ENCODE peak calls at places on chromosomes 16 and 17, in four cellular contexts. One of them, this sample, is unnamed.
A peak's percentile ranks its signal among the peaks of the same experiment; 100 is the strongest.

GRCh38 chr17:61736438-61736837 is 126.9 kb downstream of the BRIP1 start:
- DNase-seq in endodermal cell: no peak
- DNase-seq in fibroblast of lung: no peak
- DNase-seq in HCT116: no peak
- DNase-seq in this sample: no peak

GRCh38 chr16:303760-304505 is 21.0 kb downstream of the PDIA2 start:
- DNase-seq in fibroblast of lung: no peak
- DNase-seq in HCT116: no peak
- DNase-seq in endodermal cell: peak; percentile 61
- DNase-seq in this sample: no peak

GRCh38 chr16:50185005-50185505 is 31.9 kb downstream of the TENT4B start:
- DNase-seq in fibroblast of lung: peak; percentile 94
- DNase-seq in HCT116: no peak
- DNase-seq in endodermal cell: no peak
- DNase-seq in this sample: no peak

GRCh38 chr17:57528084-57528451 is 217.0 kb downstream of the CCDC182 start:
- DNase-seq in endodermal cell: no peak
- DNase-seq in fibroblast of lung: no peak
- DNase-seq in HCT116: no peak
- DNase-seq in this sample: no peak

GRCh38 chr16:83116274-83116892 is 489.6 kb downstream of the CDH13 start:
- DNase-seq in endodermal cell: peak; percentile 64
- DNase-seq in fibroblast of lung: no peak
- DNase-seq in HCT116: no peak
- DNase-seq in this sample: no peak

GRCh38 chr17:66978514-66979061 is 14.1 kb downstream of the CACNG4 start:
- DNase-seq in HCT116: no peak
- DNase-seq in fibroblast of lung: no peak
- DNase-seq in endodermal cell: no peak
- DNase-seq in this sample: no peak

GRCh38 chr16:81333356-81333755 is 18.6 kb downstream of the GAN start:
- DNase-seq in fibroblast of lung: no peak
- DNase-seq in endodermal cell: no peak
- DNase-seq in HCT116: no peak
- DNase-seq in this sample: no peak

GRCh38 chr16:28192811-28193529 is 18.8 kb downstream of the XPO6 start:
- DNase-seq in fibroblast of lung: no peak
- DNase-seq in endodermal cell: no peak
- DNase-seq in HCT116: no peak
- DNase-seq in this sample: no peak

GRCh38 chr16:10370096-10370726 is 15.7 kb upstream of the ATF7IP2 start:
- DNase-seq in endodermal cell: no peak
- DNase-seq in HCT116: no peak
- DNase-seq in fibroblast of lung: peak; percentile 14
- DNase-seq in this sample: no peak

GRCh38 chr16:23030001-23030400 is 119.3 kb downstream of the USP31 start:
- DNase-seq in endodermal cell: no peak
- DNase-seq in fibroblast of lung: no peak
- DNase-seq in HCT116: no peak
- DNase-seq in this sample: no peak

GRCh38 chr17:36545093-36545464 is 360 bp downstream of the GGNBP2 start:
- DNase-seq in fibroblast of lung: no peak
- DNase-seq in endodermal cell: no peak
- DNase-seq in HCT116: no peak
- DNase-seq in this sample: no peak

GRCh38 chr16:82660078-82660645 is 33.4 kb downstream of the CDH13 start:
- DNase-seq in endodermal cell: no peak
- DNase-seq in fibroblast of lung: peak; percentile 57
- DNase-seq in HCT116: no peak
- DNase-seq in this sample: peak; percentile 72

GRCh38 chr17:28904800-28905199 is 1.9 kb upstream of the DHRS13 start:
- DNase-seq in HCT116: no peak
- DNase-seq in endodermal cell: peak; percentile 42
- DNase-seq in fibroblast of lung: no peak
- DNase-seq in this sample: no peak

GRCh38 chr16:13793788-13794461 is 126.0 kb upstream of the ERCC4 start:
- DNase-seq in fibroblast of lung: no peak
- DNase-seq in HCT116: no peak
- DNase-seq in endodermal cell: no peak
- DNase-seq in this sample: no peak

GRCh38 chr17:55587608-55588139 is 76.4 kb upstream of the SMIM36 start:
- DNase-seq in fibroblast of lung: peak; percentile 12
- DNase-seq in endodermal cell: no peak
- DNase-seq in HCT116: no peak
- DNase-seq in this sample: no peak

GRCh38 chr17:78645421-78646295 is 68.5 kb upstream of the DNAH17 start:
- DNase-seq in fibroblast of lung: no peak
- DNase-seq in endodermal cell: no peak
- DNase-seq in HCT116: no peak
- DNase-seq in this sample: peak; percentile 91

GRCh38 chr17:27836651-27837050 is 36.3 kb upstream of the NOS2 start:
- DNase-seq in fibroblast of lung: no peak
- DNase-seq in HCT116: no peak
- DNase-seq in endodermal cell: no peak
- DNase-seq in this sample: no peak

GRCh38 chr16:88649924-88650748 is 717 bp downstream of the CYBA start:
- DNase-seq in endodermal cell: peak; percentile 77
- DNase-seq in fibroblast of lung: no peak
- DNase-seq in HCT116: no peak
- DNase-seq in this sample: peak; percentile 90

GRCh38 chr17:45366691-45367090 is 49.9 kb upstream of the MAP3K14 start:
- DNase-seq in HCT116: no peak
- DNase-seq in endodermal cell: peak; percentile 48
- DNase-seq in fibroblast of lung: no peak
- DNase-seq in this sample: no peak

GRCh38 chr16:67151431-67152097 is 766 bp upstream of the B3GNT9 start:
- DNase-seq in HCT116: no peak
- DNase-seq in fibroblast of lung: no peak
- DNase-seq in endodermal cell: no peak
- DNase-seq in this sample: peak; percentile 26

GRCh38 chr17:46195939-46196338 is 2.7 kb upstream of the KANSL1 start:
- DNase-seq in HCT116: no peak
- DNase-seq in fibroblast of lung: no peak
- DNase-seq in endodermal cell: no peak
- DNase-seq in this sample: no peak

GRCh38 chr17:64020068-64020766 is at the start of gene ICAM2:
- DNase-seq in endodermal cell: peak; percentile 56
- DNase-seq in HCT116: no peak
- DNase-seq in fibroblast of lung: no peak
- DNase-seq in this sample: peak; percentile 89

GRCh38 chr16:66923247-66923851 is 2.0 kb downstream of the RRAD start:
- DNase-seq in endodermal cell: no peak
- DNase-seq in HCT116: no peak
- DNase-seq in fibroblast of lung: peak; percentile 51
- DNase-seq in this sample: no peak

GRCh38 chr16:12573730-12574383 is 229.8 kb downstream of the CPPED1 start:
- DNase-seq in endodermal cell: peak; percentile 91
- DNase-seq in fibroblast of lung: peak; percentile 14
- DNase-seq in HCT116: peak; percentile 52
- DNase-seq in this sample: no peak

GRCh38 chr16:12578001-12578400 is 225.7 kb downstream of the CPPED1 start:
- DNase-seq in HCT116: no peak
- DNase-seq in fibroblast of lung: no peak
- DNase-seq in endodermal cell: no peak
- DNase-seq in this sample: no peak

GRCh38 chr16:12575288-12575687 is 228.4 kb downstream of the CPPED1 start:
- DNase-seq in fibroblast of lung: no peak
- DNase-seq in HCT116: no peak
- DNase-seq in endodermal cell: no peak
- DNase-seq in this sample: no peak

GRCh38 chr16:12574721-12575120 is 229.0 kb downstream of the CPPED1 start:
- DNase-seq in fibroblast of lung: no peak
- DNase-seq in endodermal cell: no peak
- DNase-seq in HCT116: no peak
- DNase-seq in this sample: no peak

GRCh38 chr16:12576878-12577277 is 226.8 kb downstream of the CPPED1 start:
- DNase-seq in fibroblast of lung: no peak
- DNase-seq in endodermal cell: no peak
- DNase-seq in HCT116: no peak
- DNase-seq in this sample: no peak
- H3K9ac ChIP-seq in fibroblast of lung: no peak overlapping the region
- H3K9ac ChIP-seq in endodermal cell: no peak overlapping the region
- H3K9ac ChIP-seq in HCT116: no peak overlapping the region
- H3K9ac ChIP-seq in this sample: no peak overlapping the region

GRCh38 chr16:84358601-84359295 is 9.6 kb upstream of the ATP2C2 start:
- DNase-seq in HCT116: no peak
- DNase-seq in fibroblast of lung: no peak
- DNase-seq in endodermal cell: no peak
- DNase-seq in this sample: peak; percentile 13
- H3K4me3 ChIP-seq in HCT116: no peak overlapping the region
- H3K4me3 ChIP-seq in fibroblast of lung: no peak overlapping the region
- H3K4me3 ChIP-seq in endodermal cell: no peak overlapping the region
- H3K4me3 ChIP-seq in this sample: no peak overlapping the region

GRCh38 chr17:17161121-17161520 is 45.0 kb downstream of the PLD6 start:
- DNase-seq in HCT116: no peak
- DNase-seq in fibroblast of lung: no peak
- DNase-seq in endodermal cell: no peak
- DNase-seq in this sample: peak; percentile 16
- H3K9ac ChIP-seq in HCT116: no peak overlapping the region
- H3K9ac ChIP-seq in fibroblast of lung: no peak overlapping the region
- H3K9ac ChIP-seq in endodermal cell: no peak overlapping the region
- H3K9ac ChIP-seq in this sample: no peak overlapping the region

GRCh38 chr17:48593840-48594411 is 347 bp upstream of the HOXB5 start:
- DNase-seq in fibroblast of lung: peak; percentile 87
- DNase-seq in HCT116: no peak
- DNase-seq in endodermal cell: peak; percentile 99
- DNase-seq in this sample: peak; percentile 94

GRCh38 chr17:48594412-48595106 is 980 bp upstream of the HOXB5 start:
- DNase-seq in fibroblast of lung: no peak
- DNase-seq in endodermal cell: peak; percentile 79
- DNase-seq in HCT116: no peak
- DNase-seq in this sample: peak; percentile 80

GRCh38 chr17:48596735-48597491 is 3.3 kb upstream of the HOXB5 start:
- DNase-seq in endodermal cell: no peak
- DNase-seq in fibroblast of lung: no peak
- DNase-seq in HCT116: no peak
- DNase-seq in this sample: peak; percentile 51

GRCh38 chr17:48596000-48596734 is 2.6 kb upstream of the HOXB5 start:
- DNase-seq in HCT116: no peak
- DNase-seq in endodermal cell: peak; percentile 78
- DNase-seq in fibroblast of lung: no peak
- DNase-seq in this sample: peak; percentile 71

DNA sequence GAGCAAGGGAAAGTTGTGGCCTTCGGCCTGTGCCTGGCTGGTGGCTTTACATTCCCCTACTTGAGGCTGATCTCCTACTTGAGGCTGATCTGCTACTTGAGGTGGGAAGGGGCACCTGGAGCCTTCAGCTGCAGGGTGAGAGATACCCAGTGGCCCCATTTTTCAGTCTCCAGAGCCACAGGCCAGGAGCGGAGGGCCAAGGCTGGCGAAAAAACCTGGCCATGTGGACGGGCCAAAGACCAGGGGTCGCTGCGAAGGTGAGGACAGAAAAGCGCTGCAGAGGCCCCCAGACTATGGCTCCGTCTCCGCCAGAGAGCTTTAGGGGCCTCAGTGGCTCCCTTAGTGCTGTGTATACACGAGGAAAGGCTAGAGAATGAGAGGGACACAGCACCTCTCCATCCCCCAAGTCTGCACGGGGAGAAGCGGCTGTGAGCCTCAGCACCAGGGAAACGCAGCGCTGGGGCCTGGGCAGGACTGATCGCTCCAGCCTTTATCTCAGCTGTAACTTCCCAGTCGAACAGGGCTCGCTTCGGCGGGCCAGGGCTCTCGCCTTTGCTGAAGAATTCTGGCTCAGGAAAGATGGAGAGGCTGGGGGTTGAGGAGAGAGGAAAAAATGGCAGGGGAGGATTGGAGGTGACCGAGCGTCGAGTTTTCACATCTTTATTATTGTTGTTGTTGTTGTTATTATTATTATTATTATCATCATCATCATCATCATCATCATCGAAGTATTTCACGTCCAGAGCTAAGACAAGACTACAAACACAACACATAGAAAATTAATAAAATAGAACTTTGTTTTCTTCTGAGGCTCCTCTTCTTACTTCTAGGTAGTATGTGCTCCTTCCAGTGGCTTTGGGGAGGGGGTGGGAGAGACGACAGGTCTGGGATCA is 1.8 kb upstream of the HOXB5 start:
- DNase-seq in HCT116: no peak
- DNase-seq in fibroblast of lung: no peak
- DNase-seq in endodermal cell: peak; percentile 74
- DNase-seq in this sample: peak; percentile 57
- H3K4me3 ChIP-seq in HCT116: no peak overlapping the region
- H3K4me3 ChIP-seq in fibroblast of lung: peak overlapping the region; percentile 87
- H3K4me3 ChIP-seq in endodermal cell: no peak overlapping the region
- H3K4me3 ChIP-seq in this sample: peak overlapping the region; percentile 40

GRCh38 chr17:82737981-82738877 is 2.8 kb downstream of the FN3K start:
- DNase-seq in endodermal cell: peak; percentile 42
- DNase-seq in HCT116: no peak
- DNase-seq in fibroblast of lung: peak; percentile 20
- DNase-seq in this sample: peak; percentile 5

GRCh38 chr17:82729479-82730260 is 5.7 kb upstream of the FN3K start:
- DNase-seq in HCT116: no peak
- DNase-seq in endodermal cell: peak; percentile 51
- DNase-seq in fibroblast of lung: no peak
- DNase-seq in this sample: no peak

GRCh38 chr17:82736511-82737185 is 1.2 kb downstream of the FN3K start:
- DNase-seq in endodermal cell: no peak
- DNase-seq in fibroblast of lung: no peak
- DNase-seq in HCT116: no peak
- DNase-seq in this sample: peak; percentile 63

GRCh38 chr17:82732118-82732743 is 3.2 kb upstream of the FN3K start:
- DNase-seq in endodermal cell: no peak
- DNase-seq in HCT116: no peak
- DNase-seq in fibroblast of lung: no peak
- DNase-seq in this sample: no peak

DNA sequence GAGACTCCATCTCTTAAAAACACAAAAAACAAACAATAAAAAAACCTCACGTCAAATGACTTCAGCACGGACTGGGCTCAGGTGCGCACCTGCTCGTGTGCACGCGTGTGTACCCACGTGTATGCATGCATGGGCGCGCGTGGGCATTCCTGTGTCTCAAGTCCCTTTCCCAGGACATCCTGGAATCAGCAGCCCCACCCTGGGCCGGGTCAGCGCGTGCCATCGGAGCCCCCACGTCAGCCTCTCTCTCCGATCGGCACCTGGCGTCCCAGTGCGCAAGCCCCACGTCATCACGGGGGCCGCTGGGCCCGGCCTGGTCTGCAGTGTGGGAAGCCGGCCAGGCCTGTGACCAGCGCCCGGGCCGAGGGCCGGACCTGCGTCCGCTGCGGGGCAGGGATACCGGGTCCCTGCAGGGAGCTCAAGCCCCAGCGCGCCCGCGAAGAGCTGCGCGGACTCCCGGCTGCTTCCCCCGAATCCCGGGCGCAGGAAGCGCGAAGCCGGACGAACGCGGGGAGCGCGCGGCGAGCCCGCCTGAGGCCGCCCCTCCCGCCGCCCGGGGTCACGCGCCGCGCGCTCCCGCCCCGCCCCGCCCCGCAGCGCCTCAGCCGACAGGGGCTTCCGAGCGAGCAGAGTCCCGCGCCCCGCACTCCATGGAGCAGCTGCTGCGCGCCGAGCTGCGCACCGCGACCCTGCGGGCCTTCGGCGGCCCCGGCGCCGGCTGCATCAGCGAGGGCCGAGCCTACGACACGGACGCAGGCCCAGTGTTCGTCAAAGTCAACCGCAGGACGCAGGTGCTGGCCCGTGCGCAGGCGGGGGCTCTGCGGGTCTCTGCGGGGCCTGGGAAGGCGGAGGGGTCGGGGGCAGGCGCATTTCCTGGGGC is at the start of gene FN3K:
- DNase-seq in fibroblast of lung: peak; percentile 77
- DNase-seq in HCT116: no peak
- DNase-seq in endodermal cell: peak; percentile 93
- DNase-seq in this sample: peak; percentile 86
- H3K9ac ChIP-seq in fibroblast of lung: peak within 1 kb of the TSS; percentile 48
- H3K9ac ChIP-seq in HCT116: peak within 1 kb of the TSS; percentile 38
- H3K9ac ChIP-seq in endodermal cell: peak within 1 kb of the TSS; percentile 72
- H3K9ac ChIP-seq in this sample: peak within 1 kb of the TSS; percentile 4

This sample was measured in kidney.